ENCODE peak calls at places on chromosomes 16 and 17, in nine cellular contexts. S is stimulated activated CD8-positive, alpha-beta memory T cell treated with anti-CD3 and anti-CD28 coated beads, Interleukin-2, amount 100 ng/mL, for 1 hour; P is activated CD4-positive, alpha-beta T cell treated with anti-CD3 and anti-CD28 coated beads, Interleukin-2, amount 50 U/mL, for 1 hour; J is AG09319; A is MM.1S; X is GM12891; E is DMS79 treated with DMSO at 0.1 percent for 48 hours; L is NCI-H774; Y is hepatocyte. K is an unnamed sample.

GRCh38 chr17:3818786-3819185 is 17.8 kb upstream of the ITGAE start:
- DNase-seq in A (no peak), P (no peak), X (no peak), J (no peak), S (no peak), E (no peak), Y (no peak), L (no peak), K (no peak)

GRCh38 chr17:17690156-17690737 is 9.0 kb downstream of the RAI1 start:
- DNase-seq in E (peak), A (no peak), Y (no peak), X (no peak), S (no peak), P (no peak), J (no peak), L (no peak), K (no peak)

GRCh38 chr17:80717661-80718060 is 173.0 kb downstream of the RPTOR start:
- DNase-seq in A (no peak), J (no peak), L (peak), X (no peak), P (no peak), Y (no peak), S (no peak), E (peak), K (no peak)

GRCh38 chr17:29588561-29589411 is 662 bp downstream of the GIT1 start:
- DNase-seq in L (peak), P (no peak), E (no peak), J (no peak), S (no peak), X (no peak), A (peak), Y (peak), K (peak)

GRCh38 chr17:11996722-11997146 is 541 bp downstream of the ZNF18 start:
- DNase-seq in A (peak), L (no peak), Y (peak), S (no peak), E (peak), J (no peak), P (no peak), X (peak), K (peak)

GRCh38 chr16:30615358-30616076 is 5.3 kb upstream of the ZNF689 start:
- DNase-seq in Y (peak), L (peak), J (no peak), S (peak), E (peak), A (peak), P (peak), X (no peak), K (peak)

GRCh38 chr16:73000020-73000906 is 47.7 kb downstream of the ZFHX3 start:
- DNase-seq in Y (no peak), P (no peak), A (no peak), X (no peak), L (no peak), J (no peak), E (peak), S (no peak), K (no peak)

GRCh38 chr17:79630821-79631639 is 20.2 kb upstream of the RBFOX3 start:
- DNase-seq in L (no peak), J (no peak), S (no peak), P (no peak), E (no peak), Y (no peak), X (no peak), A (no peak), K (no peak)

GRCh38 chr16:5873221-5873620 is 775.6 kb upstream of the EEF2KMT start:
- DNase-seq in Y (no peak), J (no peak), S (no peak), E (peak), L (no peak), X (no peak), P (no peak), A (no peak), K (no peak)

K was measured in cerebellar cortex.